ENCODE peak calls at places on chromosomes 3 and 15, in seven cellular contexts. R, Y, E, Z, W, H and U are unnamed samples.

GRCh38 chr15:58770519-58770856 is 614 bp upstream of the MINDY2 start:
- DNase-seq in W (no peak), R (no peak), Y (no peak), E (no peak), Z (peak; percentile 84), H (no peak), U (no peak)

GRCh38 chr15:60392601-60392985 is 5.2 kb downstream of the ANXA2 start:
- DNase-seq in E (no peak), R (no peak), Y (no peak), W (no peak), H (no peak), Z (peak; percentile 78), U (no peak)

GRCh38 chr3:21237638-21238037 is 513.4 kb downstream of the ZNF385D start:
- DNase-seq in E (no peak), W (no peak), H (no peak), Z (no peak), R (no peak), Y (no peak), U (no peak)

GRCh38 chr3:110618512-110619226 is 452.9 kb upstream of the NECTIN3 start:
- DNase-seq in W (no peak), E (no peak), H (no peak), Z (no peak), R (no peak), Y (no peak), U (no peak)

GRCh38 chr15:45307230-45307924 is 55.3 kb downstream of the SLC28A2 start:
- DNase-seq in W (no peak), H (no peak), Z (peak; percentile 59), R (no peak), Y (no peak), E (no peak), U (peak; percentile 32)

GRCh38 chr3:186432944-186433732 is 71.1 kb upstream of the DGKG start:
- DNase-seq in R (no peak), Y (no peak), W (no peak), Z (no peak), E (no peak), H (no peak), U (no peak)

GRCh38 chr15:50017522-50017921 is 101.5 kb downstream of the ATP8B4 start:
- DNase-seq in Y (no peak), Z (no peak), W (no peak), R (no peak), E (no peak), H (no peak), U (no peak)

GRCh38 chr15:41861736-41862356 is 23.2 kb downstream of the PLA2G4B start:
- DNase-seq in H (no peak), Z (no peak), E (no peak), R (no peak), Y (no peak), W (no peak), U (no peak)

GRCh38 chr15:98657721-98658120 is 9.4 kb downstream of the IGF1R start:
- DNase-seq in E (no peak), W (no peak), Y (no peak), R (no peak), H (no peak), Z (peak; percentile 61), U (no peak)

GRCh38 chr15:97410907-97411575 is 549.5 kb upstream of the ARRDC4 start:
- DNase-seq in H (peak; percentile 1), E (no peak), W (no peak), Y (no peak), Z (no peak), R (no peak), U (no peak)

GRCh38 chr3:17841190-17841828 is 98.9 kb upstream of the TBC1D5 start:
- DNase-seq in W (peak; percentile 74), Z (peak; percentile 46), H (peak; percentile 71), R (peak; percentile 92), E (peak; percentile 69), Y (no peak), U (peak; percentile 65)

GRCh38 chr3:45939341-45939771 is 3.9 kb upstream of the CXCR6 start:
- DNase-seq in E (no peak), Y (no peak), Z (peak; percentile 6), W (no peak), R (no peak), H (no peak), U (no peak)

GRCh38 chr15:101068523-101068960 is 149.4 kb downstream of the LRRK1 start:
- DNase-seq in Y (no peak), E (no peak), R (peak; percentile 69), W (no peak), Z (peak; percentile 27), H (no peak), U (no peak)

GRCh38 chr15:75082689-75083088 is 59.3 kb downstream of the PPCDC start:
- DNase-seq in W (no peak), E (no peak), Y (no peak), Z (no peak), R (no peak), H (no peak), U (no peak)

GRCh38 chr3:69791919-69792399 is 52.7 kb downstream of the MITF start:
- DNase-seq in Z (peak; percentile 72), E (no peak), R (no peak), W (no peak), H (no peak), Y (no peak), U (no peak)

GRCh38 chr15:43279496-43279895 is 12.8 kb upstream of the TGM5 start:
- DNase-seq in E (peak; percentile 24), R (no peak), Y (no peak), Z (no peak), W (no peak), H (no peak), U (no peak)

GRCh38 chr3:132008841-132009638 is 25.8 kb downstream of the CPNE4 start:
- DNase-seq in H (peak; percentile 45), Z (no peak), E (no peak), Y (no peak), R (no peak), W (no peak), U (no peak)

GRCh38 chr3:44643024-44643423 is 5.5 kb upstream of the ZNF35 start:
- DNase-seq in W (no peak), Z (no peak), Y (no peak), H (no peak), E (no peak), R (no peak), U (no peak)

GRCh38 chr3:87798567-87798947 is 260.2 kb downstream of the CGGBP1 start:
- DNase-seq in H (no peak), R (no peak), E (no peak), Y (no peak), W (no peak), Z (no peak), U (no peak)

DNA sequence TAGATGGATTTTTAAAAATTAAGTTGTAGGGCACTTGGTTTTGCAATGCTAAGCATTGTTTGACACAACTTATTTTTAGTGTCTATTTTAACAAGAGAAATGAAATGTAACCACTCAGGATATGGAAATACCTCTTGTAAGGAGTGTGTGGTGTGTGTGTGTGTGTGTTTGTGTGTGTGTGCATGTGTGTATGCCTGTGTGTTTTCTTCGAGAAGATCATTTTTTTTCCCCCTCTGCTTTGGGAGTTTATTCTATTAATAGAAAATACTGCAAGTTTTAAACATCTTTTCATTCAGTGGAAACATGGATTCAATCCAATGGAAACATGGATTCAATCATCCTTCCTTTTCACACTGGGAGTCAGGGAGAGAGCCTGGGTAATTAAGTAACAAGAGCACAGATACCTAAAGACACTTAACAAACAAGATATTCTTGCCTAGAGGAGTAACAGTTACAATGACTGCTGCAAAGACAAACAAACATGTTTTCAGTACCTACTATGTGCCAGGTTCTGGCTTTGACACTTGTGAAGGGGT is 567.2 kb upstream of the TBL1XR1 start:
- DNase-seq in Y (no peak), R (no peak), Z (peak; percentile 41), E (no peak), W (no peak), H (no peak), U (no peak)
- H3K4me3 ChIP-seq in Y (no peak overlapping the region), R (no peak overlapping the region), Z (no peak overlapping the region), E (no peak overlapping the region), W (no peak overlapping the region), H (no peak overlapping the region), U (no peak overlapping the region)

GRCh38 chr3:9649791-9650521 is 651 bp downstream of the MTMR14 start:
- DNase-seq in Z (no peak), W (no peak), Y (no peak), R (no peak), H (no peak), E (no peak), U (no peak)
- TF ChIP-seq POLR2A in Z (no peak), W (no peak), Y (no peak), R (no peak), H (no peak), E (no peak), U (no peak)

GRCh38 chr3:169394316-169394715 is 269.2 kb downstream of the MECOM start:
- DNase-seq in W (no peak), R (no peak), E (no peak), H (no peak), Y (no peak), Z (no peak), U (no peak)
- H3K4me1 ChIP-seq in W (peaks cover 21% of the 10 kb centered on the region), R (no peaks in the 10 kb centered on the region), E (no peaks in the 10 kb centered on the region), H (no peaks in the 10 kb centered on the region), Y (no peaks in the 10 kb centered on the region), Z (peaks cover 1% of the 10 kb centered on the region), U (peaks cover 18% of the 10 kb centered on the region)

GRCh38 chr15:35098737-35099136 is 13.6 kb upstream of the NANOGP8 start:
- DNase-seq in E (no peak), W (no peak), H (no peak), Y (no peak), Z (no peak), R (no peak), U (no peak)
- H3K4me3 ChIP-seq in E (no peak overlapping the region), W (no peak overlapping the region), H (no peak overlapping the region), Y (no peak overlapping the region), Z (no peak overlapping the region), R (no peak overlapping the region), U (no peak overlapping the region)

DNA sequence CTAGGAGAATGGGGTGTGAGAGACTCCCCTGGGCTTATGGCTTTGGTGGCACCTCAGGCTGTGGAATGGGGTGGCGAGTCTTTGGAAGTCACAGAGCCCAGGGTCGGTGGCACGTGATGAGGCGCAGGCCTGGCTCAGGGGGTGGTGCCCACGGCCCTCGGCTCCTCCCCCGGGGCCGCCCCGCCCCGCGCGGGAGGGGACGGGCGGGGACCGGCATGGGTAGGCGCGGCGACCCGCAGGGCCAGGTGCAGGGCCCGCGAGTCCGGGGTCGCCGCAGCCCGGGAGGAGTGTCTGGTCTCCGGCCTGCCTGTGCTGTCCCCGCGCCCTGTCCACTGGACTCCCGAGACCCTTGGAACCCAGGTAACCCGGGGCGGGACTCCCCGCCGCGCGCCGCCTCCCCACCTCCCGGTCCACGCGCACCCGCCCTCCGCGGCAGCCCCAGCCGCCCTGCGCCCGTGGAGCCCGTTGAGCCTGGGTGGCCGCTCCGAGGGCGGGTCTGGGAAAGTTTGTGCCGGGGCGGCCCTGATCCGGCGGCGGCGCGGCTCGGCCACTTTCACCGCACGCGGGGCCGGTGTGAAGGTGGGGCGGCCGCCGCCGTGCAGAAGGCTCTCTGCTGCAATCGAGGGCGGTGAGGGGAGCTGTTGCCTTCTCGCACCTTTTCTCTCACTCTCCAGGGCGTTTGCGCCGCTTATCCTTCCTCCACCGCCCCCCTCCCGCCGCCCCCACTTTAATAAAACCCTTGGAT is at the start of gene PAQR5:
- DNase-seq in W (peak; percentile 68), E (no peak), Z (no peak), Y (no peak), R (no peak), H (peak; percentile 50), U (peak; percentile 44)
- TF ChIP-seq POLR2A in W (no peak), E (no peak), Z (no peak), Y (no peak), R (no peak), H (no peak), U (peak; percentile 45)